ENCODE peak calls at places on chromosome 17, in five cellular contexts. V is nephron progenitor cell, R is AG04449, F is spleen, B is brain microvascular endothelial cell. J is an unnamed sample.

GRCh38 chr17:33964344-33964979 is 290.6 kb upstream of the CCL2 start:
- DNase-seq in V (no peak), R (no peak), F (no peak), B (no peak), J (no peak)

GRCh38 chr17:83155128-83156081 is 76.0 kb downstream of the METRNL start:
- DNase-seq in V (no peak), R (peak; percentile 75), F (peak; percentile 54), B (peak; percentile 68), J (peak; percentile 95)

GRCh38 chr17:49038544-49038943 is 41.4 kb downstream of the IGF2BP1 start:
- DNase-seq in V (no peak), R (no peak), F (no peak), B (no peak), J (no peak)

GRCh38 chr17:14760719-14761425 is 460.0 kb downstream of the HS3ST3B1 start:
- DNase-seq in V (no peak), R (no peak), F (no peak), B (no peak), J (no peak)

GRCh38 chr17:61806941-61807340 is 56.4 kb downstream of the BRIP1 start:
- DNase-seq in V (no peak), R (peak; percentile 24), F (no peak), B (no peak), J (no peak)

GRCh38 chr17:50181601-50182345 is 16.0 kb downstream of the SGCA start:
- DNase-seq in V (no peak), R (no peak), F (no peak), B (no peak), J (no peak)

GRCh38 chr17:65013613-65014391 is 42.7 kb downstream of the GNA13 start:
- DNase-seq in V (no peak), R (no peak), F (no peak), B (peak; percentile 84), J (peak; percentile 81)

GRCh38 chr17:14833201-14833773 is 431.8 kb downstream of the PMP22 start:
- DNase-seq in V (no peak), R (peak; percentile 59), F (no peak), B (peak; percentile 69), J (peak; percentile 74)

GRCh38 chr17:27207073-27207511 is 86.8 kb upstream of the WSB1 start:
- DNase-seq in V (no peak), R (peak; percentile 3), F (no peak), B (peak; percentile 66), J (peak; percentile 68)

GRCh38 chr17:9274119-9274445 is 252.8 kb downstream of the NTN1 start:
- DNase-seq in V (no peak), R (no peak), F (no peak), B (no peak), J (no peak)

GRCh38 chr17:47751471-47751870 is 18.4 kb downstream of the TBX21 start:
- DNase-seq in V (no peak), R (no peak), F (no peak), B (no peak), J (no peak)

GRCh38 chr17:31401456-31402254 is 10.2 kb downstream of the RAB11FIP4 start:
- DNase-seq in V (no peak), R (no peak), F (peak; percentile 43), B (no peak), J (no peak)

GRCh38 chr17:38881600-38882191 is 11.8 kb downstream of the LASP1 start:
- DNase-seq in V (no peak), R (no peak), F (no peak), B (peak; percentile 47), J (no peak)

GRCh38 chr17:12959441-12959840 is 58.4 kb downstream of the ELAC2 start:
- DNase-seq in V (no peak), R (peak; percentile 51), F (no peak), B (peak; percentile 27), J (peak; percentile 7)

GRCh38 chr17:10251212-10251948 is 53.0 kb upstream of the GAS7 start:
- DNase-seq in V (no peak), R (no peak), F (no peak), B (no peak), J (no peak)

GRCh38 chr17:74059471-74059870 is 144.0 kb upstream of the RPL38 start:
- DNase-seq in V (no peak), R (no peak), F (no peak), B (no peak), J (no peak)

GRCh38 chr17:28029033-28029432 is 13.4 kb upstream of the NLK start:
- DNase-seq in V (no peak), R (no peak), F (no peak), B (no peak), J (no peak)

GRCh38 chr17:79204261-79204660 is 129.6 kb downstream of the ENGASE start:
- DNase-seq in V (no peak), R (no peak), F (no peak), B (no peak), J (no peak)

GRCh38 chr17:78589031-78589675 is 12.0 kb upstream of the DNAH17 start:
- DNase-seq in V (no peak), R (no peak), F (peak; percentile 58), B (no peak), J (no peak)

GRCh38 chr17:76353004-76353598 is 615 bp downstream of the PRPSAP1 start:
- DNase-seq in V (peak; percentile 50), R (no peak), F (peak; percentile 81), B (no peak), J (no peak)

GRCh38 chr17:18967806-18968744 is 16.1 kb downstream of the SLC5A10 start:
- DNase-seq in V (no peak), R (no peak), F (no peak), B (no peak), J (no peak)

GRCh38 chr17:1720856-1721386 is 3.6 kb upstream of the WDR81 start:
- DNase-seq in V (peak; percentile 73), R (no peak), F (peak; percentile 86), B (peak; percentile 33), J (peak; percentile 28)

GRCh38 chr17:65388911-65389310 is 172.5 kb downstream of the AXIN2 start:
- DNase-seq in V (no peak), R (no peak), F (no peak), B (no peak), J (no peak)

GRCh38 chr17:68777243-68777855 is 176.2 kb upstream of the FAM20A start:
- DNase-seq in V (peak; percentile 45), R (no peak), F (no peak), B (peak; percentile 71), J (peak; percentile 62)

GRCh38 chr17:58684003-58684402 is 7.8 kb downstream of the TEX14 start:
- DNase-seq in V (no peak), R (no peak), F (no peak), B (no peak), J (no peak)
- TF ChIP-seq CTCF in V (no peak), R (no peak), F (no peak), B (no peak), J (no peak)

DNA sequence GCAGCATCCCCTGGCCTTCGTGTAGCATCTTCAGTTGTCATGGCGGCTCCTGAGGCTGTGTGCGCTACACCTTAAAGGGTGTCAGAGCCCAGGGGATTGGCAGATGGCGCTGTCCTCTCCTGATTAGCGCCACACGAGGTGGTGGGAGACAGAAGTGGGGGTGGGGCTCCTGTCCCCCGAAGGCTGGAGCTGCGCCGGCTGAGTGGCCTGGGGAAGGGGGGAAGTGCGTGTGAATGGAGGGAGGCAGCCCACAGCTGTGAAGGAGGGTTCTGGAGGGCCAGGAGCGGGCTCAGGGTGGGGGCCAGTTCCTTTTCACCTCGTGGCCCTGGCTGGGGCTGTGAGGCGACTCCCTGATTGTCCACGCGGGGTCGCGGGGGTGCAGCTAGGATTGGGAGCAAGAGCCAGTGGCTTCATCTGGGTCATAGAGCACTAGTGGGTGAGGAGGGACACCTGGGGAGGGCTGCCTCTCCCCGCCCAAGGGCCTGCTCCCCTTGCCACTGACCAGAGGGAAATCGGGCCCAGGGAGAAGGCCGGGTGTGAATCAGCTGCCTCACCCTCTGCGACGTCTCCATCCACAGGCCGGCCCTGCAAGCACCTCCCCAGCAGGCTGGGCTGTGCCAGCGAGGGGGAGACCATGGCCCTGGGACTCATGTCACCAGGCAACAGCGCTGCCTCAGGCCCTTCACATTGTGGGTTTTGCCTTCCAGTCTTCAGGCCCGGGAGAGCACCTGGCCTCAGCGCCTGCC is 14.1 kb downstream of the BAHCC1 start:
- DNase-seq in V (no peak), R (no peak), F (no peak), B (no peak), J (no peak)
- TF ChIP-seq CTCF in V (no peak), R (no peak), F (no peak), B (no peak), J (no peak)

DNA sequence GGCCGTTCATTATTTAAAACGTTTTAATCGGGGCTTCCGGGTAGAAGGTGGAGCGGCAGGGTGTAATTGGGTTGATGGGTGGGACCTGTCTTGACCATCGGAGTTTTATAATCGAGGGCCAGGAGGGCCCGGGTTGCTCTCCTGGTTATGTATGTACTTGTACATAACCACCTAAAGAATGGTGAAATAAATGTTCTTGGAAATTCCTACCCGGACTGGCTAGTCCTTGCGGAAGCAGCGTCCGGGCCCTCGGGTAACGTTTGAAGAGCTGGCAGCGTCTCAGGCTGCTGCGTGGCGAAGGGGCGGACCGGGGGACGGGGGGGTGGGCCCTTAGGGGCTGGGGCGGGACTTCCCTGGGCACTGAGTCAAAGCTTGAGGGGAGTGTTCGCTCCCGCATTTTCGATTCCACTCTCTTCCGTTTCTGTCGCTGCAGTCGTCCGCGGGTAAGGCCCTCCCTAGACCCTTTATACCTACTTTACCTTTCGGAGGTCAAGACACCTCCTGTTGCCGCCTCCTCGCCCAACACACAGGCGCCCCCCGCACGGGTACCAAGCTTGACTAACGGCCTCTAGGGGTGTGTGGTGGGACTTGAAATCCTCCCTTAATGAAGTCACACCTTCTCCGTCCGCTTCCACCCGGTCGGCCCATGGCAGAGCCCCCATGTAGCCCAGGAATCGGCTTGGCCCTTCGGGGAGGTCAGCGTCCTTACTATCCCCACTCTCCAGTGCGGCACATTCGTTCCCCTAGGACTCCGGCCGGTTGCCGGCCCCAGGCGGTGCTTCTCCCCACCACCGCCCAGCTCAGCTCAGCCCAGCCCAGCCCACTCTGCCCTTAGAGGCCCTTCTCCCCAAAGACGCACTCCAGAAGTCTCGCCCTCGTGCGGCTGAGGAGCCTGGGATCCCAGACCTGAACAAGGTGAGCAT is at the start of gene TMEM106A:
- DNase-seq in V (peak; percentile 68), R (peak; percentile 58), F (peak; percentile 93), B (peak; percentile 62), J (peak; percentile 80)
- TF ChIP-seq CTCF in V (peak; percentile 30), R (peak; percentile 18), F (peak; percentile 49), B (peak; percentile 63), J (peak; percentile 52)

GRCh38 chr17:70763018-70763417 is 593.7 kb downstream of the KCNJ2 start:
- DNase-seq in V (no peak), R (no peak), F (no peak), B (no peak), J (no peak)

GRCh38 chr17:70772761-70773160 is 603.4 kb downstream of the KCNJ2 start:
- DNase-seq in V (no peak), R (no peak), F (no peak), B (no peak), J (no peak)

GRCh38 chr17:70767102-70767701 is 597.9 kb downstream of the KCNJ2 start:
- DNase-seq in V (peak; percentile 30), R (no peak), F (no peak), B (peak; percentile 9), J (peak; percentile 30)
- TF ChIP-seq CTCF in V (peak; percentile 82), R (peak; percentile 36), F (peak; percentile 31), B (peak; percentile 71), J (peak; percentile 90)

J was measured in HFFc6.